ENCODE peak calls at places on chromosome 16, in nine cellular contexts. Z is hepatocyte; M is CD8-positive, alpha-beta T cell; V is Peyer's patch; B is RWPE2; T is foreskin fibroblast; W is cardiac muscle cell; Q is heart left ventricle; R is HCT116. E is an unnamed sample.

GRCh38 chr16:566475-567361 is at the start of gene NHLRC4:
- DNase-seq in M (peak), Q (peak), B (no peak), R (no peak), W (peak), V (peak), T (peak), Z (peak), E (no peak)

GRCh38 chr16:84947022-84947421 is 64.3 kb downstream of the ZDHHC7 start:
- DNase-seq in M (no peak), B (no peak), V (no peak), Q (no peak), W (no peak), Z (peak), T (no peak), R (no peak), E (no peak)

GRCh38 chr16:2152695-2153506 is 2.7 kb upstream of the TRAF7 start:
- DNase-seq in T (peak), Z (peak), M (no peak), R (no peak), W (peak), Q (no peak), B (peak), V (peak), E (no peak)

GRCh38 chr16:13307861-13308260 is 406.5 kb downstream of the SHISA9 start:
- DNase-seq in W (no peak), R (no peak), T (peak), M (no peak), V (no peak), B (no peak), Z (no peak), Q (no peak), E (no peak)

GRCh38 chr16:27199747-27200146 is 3.6 kb upstream of the KDM8 start:
- DNase-seq in B (no peak), R (no peak), M (peak), V (no peak), Z (no peak), T (no peak), W (no peak), Q (no peak), E (no peak)

GRCh38 chr16:23847938-23848337 is 12.2 kb downstream of the PRKCB start:
- DNase-seq in Q (no peak), R (no peak), V (peak), Z (no peak), B (no peak), W (no peak), T (no peak), M (peak), E (no peak)

GRCh38 chr16:84446596-84447392 is 57.7 kb downstream of the MEAK7 start:
- DNase-seq in B (no peak), V (no peak), T (no peak), M (no peak), Q (no peak), Z (no peak), R (no peak), W (no peak), E (no peak)

GRCh38 chr16:15961060-15961511 is 11.7 kb downstream of the ABCC1 start:
- DNase-seq in V (peak), Q (no peak), T (no peak), M (peak), R (no peak), Z (no peak), B (no peak), W (no peak), E (no peak)

GRCh38 chr16:24921229-24921628 is 75.5 kb downstream of the SLC5A11 start:
- DNase-seq in B (no peak), R (no peak), Q (no peak), V (no peak), W (no peak), M (peak), T (no peak), Z (no peak), E (no peak)

GRCh38 chr16:3576211-3576610 is 992 bp downstream of the NLRC3 start:
- DNase-seq in B (no peak), M (peak), W (no peak), T (no peak), V (no peak), R (no peak), Z (no peak), Q (no peak), E (no peak)

GRCh38 chr16:1003551-1004347 is 22.2 kb downstream of the SOX8 start:
- DNase-seq in Z (no peak), W (peak), Q (no peak), T (no peak), R (no peak), V (peak), M (peak), B (no peak), E (no peak)

GRCh38 chr16:20918486-20919239 is 18.1 kb downstream of the LYRM1 start:
- DNase-seq in B (no peak), V (no peak), Z (peak), M (no peak), T (peak), W (peak), R (no peak), Q (peak), E (no peak)

GRCh38 chr16:64711026-64711425 is 410.8 kb downstream of the CDH11 start:
- DNase-seq in R (no peak), T (no peak), B (no peak), Z (no peak), Q (no peak), M (no peak), W (peak), V (no peak), E (no peak)

GRCh38 chr16:76500006-76500405 is 222.8 kb downstream of the CNTNAP4 start:
- DNase-seq in V (no peak), Q (no peak), Z (no peak), M (no peak), R (no peak), W (no peak), T (no peak), B (no peak), E (no peak)

GRCh38 chr16:77850637-77851330 is 62.4 kb downstream of the VAT1L start:
- DNase-seq in M (no peak), B (no peak), W (no peak), T (no peak), Q (no peak), Z (no peak), R (no peak), V (no peak), E (no peak)

GRCh38 chr16:81319221-81319912 is 4.6 kb downstream of the GAN start:
- DNase-seq in M (no peak), V (no peak), R (no peak), W (peak), T (peak), B (no peak), Q (no peak), Z (peak), E (no peak)

GRCh38 chr16:69859105-69859969 is 91.8 kb upstream of the CLEC18A start:
- DNase-seq in W (no peak), V (peak), M (no peak), Z (peak), Q (peak), R (peak), B (no peak), T (peak), E (no peak)

GRCh38 chr16:2365895-2366294 is 25.4 kb upstream of the ABCA3 start:
- DNase-seq in Z (peak), M (no peak), T (peak), V (no peak), Q (no peak), R (no peak), B (no peak), W (peak), E (no peak)

GRCh38 chr16:54437921-54438320 is 151.3 kb upstream of the IRX3 start:
- DNase-seq in W (no peak), Q (no peak), M (no peak), V (no peak), Z (no peak), B (no peak), T (no peak), R (no peak), E (no peak)
- H3K4me3 ChIP-seq in W (no peak), Q (no peak), M (no peak), V (no peak), Z (no peak), B (no peak), T (no peak), R (no peak), E (no peak)

GRCh38 chr16:71929048-71929447 is 33.7 kb downstream of the IST1 start:
- DNase-seq in T (peak), M (no peak), Z (peak), B (no peak), W (peak), Q (peak), R (no peak), V (no peak), E (no peak)

GRCh38 chr16:71924710-71925109 is 29.4 kb downstream of the IST1 start:
- DNase-seq in M (no peak), T (no peak), Q (no peak), Z (no peak), B (no peak), R (no peak), V (no peak), W (no peak), E (no peak)

GRCh38 chr16:71930013-71930563 is 34.8 kb downstream of the IST1 start:
- DNase-seq in B (no peak), W (no peak), R (no peak), Z (no peak), M (no peak), V (no peak), Q (no peak), T (no peak), E (no peak)

GRCh38 chr16:71927383-71927782 is 32.1 kb downstream of the IST1 start:
- DNase-seq in T (peak), R (peak), W (peak), V (peak), Z (peak), M (no peak), Q (peak), B (peak), E (no peak)

GRCh38 chr16:71927787-71928186 is 32.5 kb downstream of the IST1 start:
- DNase-seq in W (no peak), Z (no peak), B (no peak), M (no peak), T (no peak), V (no peak), R (no peak), Q (no peak), E (no peak)
- H3K4me3 ChIP-seq in W (no peak), Z (no peak), B (no peak), M (no peak), T (no peak), V (no peak), R (no peak), Q (no peak), E (no peak)

DNA sequence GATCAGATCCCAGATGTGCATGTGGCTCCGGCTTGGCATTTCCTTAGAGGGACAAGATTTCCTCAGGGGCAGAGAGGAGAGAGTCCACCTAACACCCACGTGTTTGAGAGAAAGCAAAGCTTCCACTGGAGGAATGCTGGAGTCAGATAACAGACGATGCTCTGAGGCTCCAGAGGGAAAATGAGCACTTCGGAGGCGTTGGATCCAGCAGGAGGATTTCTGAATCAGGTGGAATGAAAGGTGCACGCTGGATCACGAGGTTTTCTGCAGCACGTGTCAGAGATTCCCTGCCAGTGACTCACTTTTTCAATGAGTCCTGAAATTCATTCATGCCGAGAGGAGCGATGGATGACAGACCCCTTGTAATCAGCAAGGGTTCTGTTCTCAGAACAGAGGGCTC is 49.5 kb upstream of the JPH3 start:
- DNase-seq in T (no peak), R (no peak), B (no peak), W (no peak), Q (no peak), M (no peak), V (no peak), Z (peak), E (no peak)
- H3K4me3 ChIP-seq in T (no peak), R (no peak), B (no peak), W (no peak), Q (no peak), M (no peak), V (no peak), Z (no peak), E (no peak)

GRCh38 chr16:88068476-88069396 is 117.5 kb downstream of the BANP start:
- DNase-seq in R (no peak), Q (peak), B (peak), W (no peak), M (no peak), V (no peak), Z (no peak), T (no peak), E (no peak)
- H3K4me3 ChIP-seq in R (no peak), Q (no peak), B (no peak), W (no peak), M (no peak), V (no peak), Z (no peak), T (no peak), E (no peak)

DNA sequence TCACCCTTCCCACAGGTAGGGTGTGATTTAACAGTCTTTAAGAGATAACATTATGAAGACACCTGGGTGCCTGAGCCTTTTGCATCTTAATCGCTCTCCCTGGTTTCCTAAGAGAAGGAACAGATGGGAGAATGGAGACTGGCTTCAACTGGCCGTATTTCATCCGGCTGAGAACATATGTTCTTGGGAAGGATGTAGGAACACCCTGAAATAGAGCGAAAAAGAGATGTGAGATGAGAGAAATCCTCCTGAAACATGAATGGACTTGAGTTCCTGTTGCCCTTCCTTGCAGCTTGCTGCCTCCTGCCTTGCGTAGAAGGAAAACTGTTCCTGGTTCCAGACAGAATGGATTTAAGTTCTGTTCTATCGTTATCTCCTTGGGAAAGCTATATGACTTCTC is 385.4 kb upstream of the RBFOX1 start:
- DNase-seq in T (no peak), R (no peak), W (no peak), Z (no peak), Q (no peak), M (no peak), V (no peak), B (no peak), E (no peak)
- H3K4me3 ChIP-seq in T (no peak), R (no peak), W (no peak), Z (no peak), Q (no peak), M (no peak), V (no peak), B (no peak), E (no peak)

GRCh38 chr16:66416981-66417700 is 10.0 kb upstream of the BEAN1 start:
- DNase-seq in B (no peak), Z (no peak), Q (no peak), M (no peak), R (no peak), W (no peak), V (no peak), T (peak), E (no peak)

GRCh38 chr16:66412182-66412581 is 14.9 kb upstream of the BEAN1 start:
- DNase-seq in R (no peak), B (no peak), W (no peak), M (no peak), T (no peak), V (no peak), Z (no peak), Q (no peak), E (no peak)

GRCh38 chr16:66416136-66416535 is 11.0 kb upstream of the BEAN1 start:
- DNase-seq in R (no peak), Z (no peak), Q (no peak), W (no peak), B (no peak), M (no peak), T (no peak), V (no peak), E (no peak)

GRCh38 chr16:66418165-66418962 is 8.7 kb upstream of the BEAN1 start:
- DNase-seq in V (peak), Q (no peak), R (no peak), W (no peak), M (peak), Z (no peak), B (no peak), T (no peak), E (no peak)

DNA sequence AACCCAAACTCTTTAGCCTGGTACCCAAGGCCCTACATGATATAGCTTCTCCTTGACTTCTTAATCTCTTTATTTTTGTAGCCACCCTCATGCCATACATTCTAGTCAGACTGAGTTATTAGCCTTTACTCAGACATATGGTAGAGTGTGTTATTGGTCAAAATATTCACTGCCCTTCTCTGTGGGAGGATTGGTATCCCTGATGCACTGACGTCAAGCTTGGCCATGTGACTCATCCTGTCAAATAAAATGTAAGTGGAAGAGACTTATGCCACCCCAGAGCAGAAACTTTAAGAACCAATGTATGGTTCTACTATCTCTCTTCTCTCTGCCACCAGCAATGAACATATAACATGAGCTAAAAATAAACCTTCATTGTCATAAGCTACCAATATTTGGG is 12.2 kb upstream of the BEAN1 start:
- DNase-seq in Z (no peak), Q (no peak), V (no peak), W (no peak), R (no peak), M (no peak), T (peak), B (no peak), E (no peak)
- H3K4me3 ChIP-seq in Z (no peak), Q (no peak), V (no peak), W (no peak), R (no peak), M (no peak), T (no peak), B (no peak), E (no peak)

E was measured in esophagus squamous epithelium.